ENCODE peak calls at places on chromosomes 12 and 14, in nine cellular contexts. One of them, this sample, is unnamed.
A peak's percentile ranks its signal among the peaks of the same experiment; 100 is the strongest.

GRCh38 chr14:20836668-20837338 is 34.2 kb upstream of the RNASE1 start:
- DNase-seq in ovary: no peak
- DNase-seq in adipocyte: peak; percentile 10
- DNase-seq in Peyer's patch: no peak
- DNase-seq in tibial artery: no peak
- DNase-seq in left ventricle myocardium inferior: no peak
- DNase-seq in NT2/D1: no peak
- DNase-seq in mammary epithelial cell: peak; percentile 22
- DNase-seq in heart right ventricle: no peak
- DNase-seq in this sample: no peak

GRCh38 chr12:100141998-100142850 is 450 bp downstream of the BLTP3B start:
- DNase-seq in ovary: peak; percentile 76
- DNase-seq in adipocyte: peak; percentile 69
- DNase-seq in Peyer's patch: peak; percentile 36
- DNase-seq in tibial artery: peak; percentile 77
- DNase-seq in left ventricle myocardium inferior: peak; percentile 49
- DNase-seq in NT2/D1: peak; percentile 18
- DNase-seq in mammary epithelial cell: no peak
- DNase-seq in heart right ventricle: peak; percentile 49
- DNase-seq in this sample: peak; percentile 35

GRCh38 chr14:103522028-103522581 is 525 bp downstream of the CKB start:
- DNase-seq in ovary: peak; percentile 85
- DNase-seq in adipocyte: peak; percentile 39
- DNase-seq in Peyer's patch: no peak
- DNase-seq in tibial artery: peak; percentile 80
- DNase-seq in left ventricle myocardium inferior: peak; percentile 35
- DNase-seq in NT2/D1: no peak
- DNase-seq in mammary epithelial cell: no peak
- DNase-seq in heart right ventricle: peak; percentile 44
- DNase-seq in this sample: no peak

GRCh38 chr12:45729233-45730115 is at the start of gene ARID2:
- DNase-seq in ovary: peak; percentile 79
- DNase-seq in adipocyte: peak; percentile 84
- DNase-seq in Peyer's patch: peak; percentile 66
- DNase-seq in tibial artery: peak; percentile 84
- DNase-seq in left ventricle myocardium inferior: peak; percentile 73
- DNase-seq in NT2/D1: no peak
- DNase-seq in mammary epithelial cell: peak; percentile 66
- DNase-seq in heart right ventricle: peak; percentile 70
- DNase-seq in this sample: peak; percentile 73

GRCh38 chr12:111368684-111369495 is at the start of gene PHETA1:
- DNase-seq in ovary: peak; percentile 96
- DNase-seq in adipocyte: peak; percentile 96
- DNase-seq in Peyer's patch: peak; percentile 85
- DNase-seq in tibial artery: peak; percentile 97
- DNase-seq in left ventricle myocardium inferior: peak; percentile 97
- DNase-seq in NT2/D1: peak; percentile 74
- DNase-seq in mammary epithelial cell: peak; percentile 84
- DNase-seq in heart right ventricle: peak; percentile 96
- DNase-seq in this sample: peak; percentile 64

GRCh38 chr12:112574896-112575558 is 156.3 kb downstream of the PTPN11 start:
- DNase-seq in ovary: no peak
- DNase-seq in adipocyte: no peak
- DNase-seq in Peyer's patch: no peak
- DNase-seq in tibial artery: no peak
- DNase-seq in left ventricle myocardium inferior: no peak
- DNase-seq in NT2/D1: no peak
- DNase-seq in mammary epithelial cell: no peak
- DNase-seq in heart right ventricle: no peak
- DNase-seq in this sample: no peak

GRCh38 chr12:75455839-75456238 is 24.7 kb upstream of the GLIPR1 start:
- DNase-seq in ovary: no peak
- DNase-seq in adipocyte: no peak
- DNase-seq in Peyer's patch: no peak
- DNase-seq in tibial artery: no peak
- DNase-seq in left ventricle myocardium inferior: no peak
- DNase-seq in NT2/D1: no peak
- DNase-seq in mammary epithelial cell: no peak
- DNase-seq in heart right ventricle: no peak
- DNase-seq in this sample: no peak

GRCh38 chr14:74913986-74914573 is 9.0 kb downstream of the RPS6KL1 start:
- DNase-seq in ovary: peak; percentile 81
- DNase-seq in adipocyte: peak; percentile 94
- DNase-seq in Peyer's patch: no peak
- DNase-seq in tibial artery: peak; percentile 88
- DNase-seq in left ventricle myocardium inferior: peak; percentile 74
- DNase-seq in NT2/D1: peak; percentile 32
- DNase-seq in mammary epithelial cell: peak; percentile 57
- DNase-seq in heart right ventricle: peak; percentile 64
- DNase-seq in this sample: no peak

GRCh38 chr12:99985129-99985570 is 414 bp upstream of the ANKS1B start:
- DNase-seq in ovary: no peak
- DNase-seq in adipocyte: no peak
- DNase-seq in Peyer's patch: no peak
- DNase-seq in tibial artery: no peak
- DNase-seq in left ventricle myocardium inferior: no peak
- DNase-seq in NT2/D1: no peak
- DNase-seq in mammary epithelial cell: peak; percentile 30
- DNase-seq in heart right ventricle: no peak
- DNase-seq in this sample: no peak

GRCh38 chr12:14289596-14289995 is 75.9 kb upstream of the ATF7IP start:
- DNase-seq in ovary: no peak
- DNase-seq in adipocyte: no peak
- DNase-seq in Peyer's patch: no peak
- DNase-seq in tibial artery: no peak
- DNase-seq in left ventricle myocardium inferior: no peak
- DNase-seq in NT2/D1: no peak
- DNase-seq in mammary epithelial cell: peak; percentile 8
- DNase-seq in heart right ventricle: no peak
- DNase-seq in this sample: no peak

GRCh38 chr12:57735198-57735855 is 3.2 kb downstream of the AGAP2 start:
- DNase-seq in ovary: no peak
- DNase-seq in adipocyte: no peak
- DNase-seq in Peyer's patch: no peak
- DNase-seq in tibial artery: no peak
- DNase-seq in left ventricle myocardium inferior: no peak
- DNase-seq in NT2/D1: no peak
- DNase-seq in mammary epithelial cell: no peak
- DNase-seq in heart right ventricle: no peak
- DNase-seq in this sample: no peak

GRCh38 chr14:77707355-77707723 is 484 bp downstream of the ALKBH1 start:
- DNase-seq in ovary: no peak
- DNase-seq in adipocyte: peak; percentile 72
- DNase-seq in Peyer's patch: no peak
- DNase-seq in tibial artery: no peak
- DNase-seq in left ventricle myocardium inferior: no peak
- DNase-seq in NT2/D1: peak; percentile 6
- DNase-seq in mammary epithelial cell: peak; percentile 41
- DNase-seq in heart right ventricle: no peak
- DNase-seq in this sample: peak; percentile 40

GRCh38 chr14:77708749-77709148 is 846 bp downstream of the SLIRP start:
- DNase-seq in ovary: no peak
- DNase-seq in adipocyte: no peak
- DNase-seq in Peyer's patch: no peak
- DNase-seq in tibial artery: no peak
- DNase-seq in left ventricle myocardium inferior: no peak
- DNase-seq in NT2/D1: no peak
- DNase-seq in mammary epithelial cell: no peak
- DNase-seq in heart right ventricle: no peak
- DNase-seq in this sample: no peak

GRCh38 chr14:77707724-77708408 is at the start of the genes ALKBH1 and SLIRP:
- DNase-seq in ovary: peak; percentile 89
- DNase-seq in adipocyte: peak; percentile 95
- DNase-seq in Peyer's patch: peak; percentile 88
- DNase-seq in tibial artery: peak; percentile 91
- DNase-seq in left ventricle myocardium inferior: peak; percentile 88
- DNase-seq in NT2/D1: peak; percentile 52
- DNase-seq in mammary epithelial cell: peak; percentile 82
- DNase-seq in heart right ventricle: peak; percentile 84
- DNase-seq in this sample: peak; percentile 84

GRCh38 chr14:77710364-77710763 is 2.5 kb downstream of the SLIRP start:
- DNase-seq in ovary: no peak
- DNase-seq in adipocyte: no peak
- DNase-seq in Peyer's patch: no peak
- DNase-seq in tibial artery: no peak
- DNase-seq in left ventricle myocardium inferior: no peak
- DNase-seq in NT2/D1: no peak
- DNase-seq in mammary epithelial cell: no peak
- DNase-seq in heart right ventricle: no peak
- DNase-seq in this sample: no peak

DNA sequence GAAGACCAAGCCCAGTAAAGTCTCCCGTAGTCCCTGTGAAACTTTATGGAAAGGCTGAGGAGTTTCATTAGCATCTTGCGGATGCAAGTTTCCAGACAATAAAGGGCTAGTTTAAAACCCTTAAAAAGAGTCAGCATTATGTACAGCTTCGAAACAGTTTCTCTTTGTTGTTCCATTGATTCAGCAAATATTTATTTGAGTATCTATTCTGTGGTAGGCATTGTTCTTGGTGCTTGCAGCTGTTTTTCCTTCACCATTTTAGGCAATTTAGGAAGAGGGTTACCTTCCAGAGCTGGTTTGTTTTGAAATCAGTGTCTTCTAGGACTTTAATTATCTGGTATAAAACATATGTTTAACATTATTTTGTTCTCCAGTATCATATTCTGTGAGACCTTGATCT is 1.5 kb downstream of the SLIRP start:
- DNase-seq in ovary: no peak
- DNase-seq in adipocyte: no peak
- DNase-seq in Peyer's patch: no peak
- DNase-seq in tibial artery: no peak
- DNase-seq in left ventricle myocardium inferior: no peak
- DNase-seq in NT2/D1: no peak
- DNase-seq in mammary epithelial cell: no peak
- DNase-seq in heart right ventricle: no peak
- DNase-seq in this sample: no peak
- H3K4me3 ChIP-seq in ovary: peak overlapping the region; percentile 83
- H3K4me3 ChIP-seq in adipocyte: peak overlapping the region; percentile 100
- H3K4me3 ChIP-seq in Peyer's patch: peak overlapping the region; percentile 82
- H3K4me3 ChIP-seq in tibial artery: no peak overlapping the region
- H3K4me3 ChIP-seq in left ventricle myocardium inferior: peak overlapping the region; percentile 98
- H3K4me3 ChIP-seq in NT2/D1: peak overlapping the region; percentile 99
- H3K4me3 ChIP-seq in mammary epithelial cell: peak overlapping the region; percentile 99
- H3K4me3 ChIP-seq in heart right ventricle: peak overlapping the region; percentile 91
- H3K4me3 ChIP-seq in this sample: peak overlapping the region; percentile 96

GRCh38 chr12:90593596-90594290 is 361.2 kb downstream of the CCER1 start:
- DNase-seq in ovary: no peak
- DNase-seq in adipocyte: peak; percentile 27
- DNase-seq in Peyer's patch: no peak
- DNase-seq in tibial artery: no peak
- DNase-seq in left ventricle myocardium inferior: no peak
- DNase-seq in NT2/D1: no peak
- DNase-seq in mammary epithelial cell: no peak
- DNase-seq in heart right ventricle: no peak
- DNase-seq in this sample: no peak
- H3K9me3 ChIP-seq in ovary: no peaks in the 10 kb centered on the region
- H3K9me3 ChIP-seq in adipocyte: no peaks in the 10 kb centered on the region
- H3K9me3 ChIP-seq in Peyer's patch: no peaks in the 10 kb centered on the region
- H3K9me3 ChIP-seq in tibial artery: no peaks in the 10 kb centered on the region
- H3K9me3 ChIP-seq in left ventricle myocardium inferior: no peaks in the 10 kb centered on the region
- H3K9me3 ChIP-seq in NT2/D1: no peaks in the 10 kb centered on the region
- H3K9me3 ChIP-seq in mammary epithelial cell: no peaks in the 10 kb centered on the region
- H3K9me3 ChIP-seq in heart right ventricle: no peaks in the 10 kb centered on the region
- H3K9me3 ChIP-seq in this sample: no peaks in the 10 kb centered on the region

GRCh38 chr12:49092816-49093406 is 1.7 kb downstream of the DHH start:
- DNase-seq in ovary: no peak
- DNase-seq in adipocyte: no peak
- DNase-seq in Peyer's patch: no peak
- DNase-seq in tibial artery: no peak
- DNase-seq in left ventricle myocardium inferior: no peak
- DNase-seq in NT2/D1: no peak
- DNase-seq in mammary epithelial cell: no peak
- DNase-seq in heart right ventricle: no peak
- DNase-seq in this sample: no peak

GRCh38 chr12:49089831-49090773 is 4.5 kb downstream of the DHH start:
- DNase-seq in ovary: peak; percentile 72
- DNase-seq in adipocyte: peak; percentile 65
- DNase-seq in Peyer's patch: no peak
- DNase-seq in tibial artery: peak; percentile 72
- DNase-seq in left ventricle myocardium inferior: peak; percentile 39
- DNase-seq in NT2/D1: no peak
- DNase-seq in mammary epithelial cell: peak; percentile 42
- DNase-seq in heart right ventricle: peak; percentile 40
- DNase-seq in this sample: no peak

GRCh38 chr12:49092086-49092815 is 2.4 kb downstream of the DHH start:
- DNase-seq in ovary: peak; percentile 62
- DNase-seq in adipocyte: peak; percentile 49
- DNase-seq in Peyer's patch: peak; percentile 44
- DNase-seq in tibial artery: no peak
- DNase-seq in left ventricle myocardium inferior: peak; percentile 37
- DNase-seq in NT2/D1: peak; percentile 51
- DNase-seq in mammary epithelial cell: peak; percentile 39
- DNase-seq in heart right ventricle: peak; percentile 39
- DNase-seq in this sample: peak; percentile 56

GRCh38 chr12:49091836-49092085 is 2.8 kb downstream of the DHH start:
- DNase-seq in ovary: no peak
- DNase-seq in adipocyte: no peak
- DNase-seq in Peyer's patch: no peak
- DNase-seq in tibial artery: no peak
- DNase-seq in left ventricle myocardium inferior: no peak
- DNase-seq in NT2/D1: no peak
- DNase-seq in mammary epithelial cell: no peak
- DNase-seq in heart right ventricle: no peak
- DNase-seq in this sample: no peak

DNA sequence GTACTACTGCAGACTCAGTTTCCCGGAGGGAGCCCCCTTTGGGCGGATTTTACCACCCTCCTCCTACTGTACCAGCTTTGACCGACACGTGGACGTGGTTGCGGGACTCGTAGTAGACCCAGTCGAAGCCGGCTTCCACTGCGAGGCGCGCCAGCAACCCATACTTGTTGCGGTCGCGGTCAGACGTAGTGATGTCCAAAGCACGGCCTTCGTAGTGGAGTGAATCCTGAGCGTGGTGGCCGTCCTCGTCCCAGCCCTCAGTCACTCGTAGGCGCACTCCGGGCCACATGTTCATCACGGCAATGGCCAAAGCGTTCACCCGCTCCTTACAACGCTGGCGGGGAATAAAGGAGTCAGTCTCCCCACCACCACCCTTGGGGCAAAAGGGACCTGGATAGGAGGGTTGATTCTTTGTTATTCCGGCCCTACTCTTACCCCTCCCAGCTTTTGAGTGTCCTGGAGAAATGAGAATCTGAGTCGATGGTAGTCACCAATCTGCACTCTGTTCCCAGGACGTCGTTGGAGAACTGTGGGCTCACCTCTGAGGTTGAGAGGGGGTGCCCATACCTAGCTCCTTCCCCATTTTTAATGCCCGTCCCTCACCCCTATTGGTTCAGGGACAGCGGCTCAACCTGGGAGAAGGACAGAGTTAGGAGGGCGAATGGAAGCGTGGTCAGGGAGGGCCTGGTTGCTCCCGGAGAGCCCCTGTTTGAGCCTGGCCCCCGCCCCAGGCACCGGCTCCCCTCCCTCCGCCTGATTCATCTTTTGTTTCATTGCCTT is 3.4 kb downstream of the DHH start:
- DNase-seq in ovary: peak; percentile 46
- DNase-seq in adipocyte: no peak
- DNase-seq in Peyer's patch: no peak
- DNase-seq in tibial artery: no peak
- DNase-seq in left ventricle myocardium inferior: no peak
- DNase-seq in NT2/D1: no peak
- DNase-seq in mammary epithelial cell: no peak
- DNase-seq in heart right ventricle: no peak
- DNase-seq in this sample: no peak
- H3K4me3 ChIP-seq in ovary: no peak overlapping the region
- H3K4me3 ChIP-seq in adipocyte: no peak overlapping the region
- H3K4me3 ChIP-seq in Peyer's patch: no peak overlapping the region
- H3K4me3 ChIP-seq in tibial artery: no peak overlapping the region
- H3K4me3 ChIP-seq in left ventricle myocardium inferior: peak overlapping the region; percentile 59
- H3K4me3 ChIP-seq in NT2/D1: peak overlapping the region; percentile 19
- H3K4me3 ChIP-seq in mammary epithelial cell: no peak overlapping the region
- H3K4me3 ChIP-seq in heart right ventricle: peak overlapping the region; percentile 45
- H3K4me3 ChIP-seq in this sample: no peak overlapping the region

GRCh38 chr14:29789475-29789874 is 138.2 kb downstream of the PRKD1 start:
- DNase-seq in ovary: no peak
- DNase-seq in adipocyte: no peak
- DNase-seq in Peyer's patch: no peak
- DNase-seq in tibial artery: no peak
- DNase-seq in left ventricle myocardium inferior: no peak
- DNase-seq in NT2/D1: no peak
- DNase-seq in mammary epithelial cell: no peak
- DNase-seq in heart right ventricle: no peak
- DNase-seq in this sample: no peak
- H3K9me3 ChIP-seq in ovary: no peaks in the 10 kb centered on the region
- H3K9me3 ChIP-seq in adipocyte: no peaks in the 10 kb centered on the region
- H3K9me3 ChIP-seq in Peyer's patch: no peaks in the 10 kb centered on the region
- H3K9me3 ChIP-seq in tibial artery: no peaks in the 10 kb centered on the region
- H3K9me3 ChIP-seq in left ventricle myocardium inferior: peaks cover 6% of the 10 kb centered on the region
- H3K9me3 ChIP-seq in NT2/D1: no peaks in the 10 kb centered on the region
- H3K9me3 ChIP-seq in mammary epithelial cell: peaks cover 20% of the 10 kb centered on the region
- H3K9me3 ChIP-seq in heart right ventricle: no peaks in the 10 kb centered on the region
- H3K9me3 ChIP-seq in this sample: peaks cover 6% of the 10 kb centered on the region